ENCODE peak calls at places on chromosomes 12 and 14, in ten cellular contexts. J is HCT116, M is SK-N-SH, R is endothelial cell of umbilical vein, D is Panc1, Q is transverse colon, T is GM12891, E is K562, G is prostate gland, I is H1. C is an unnamed sample.

GRCh38 chr12:82663893-82664292 is 22.8 kb upstream of the TMTC2 start:
- DNase-seq in J (no peak), M (no peak), R (no peak), D (no peak), Q (no peak), T (no peak), E (no peak), G (no peak), I (no peak), C (no peak)

GRCh38 chr12:120388711-120389431 is 19.9 kb upstream of the MSI1 start:
- DNase-seq in J (no peak), M (no peak), R (no peak), D (no peak), Q (no peak), T (no peak), E (no peak), G (no peak), I (peak), C (no peak)

GRCh38 chr12:4438834-4439596 is 6.6 kb downstream of the FGF6 start:
- DNase-seq in J (no peak), M (no peak), R (no peak), D (no peak), Q (no peak), T (no peak), E (no peak), G (peak), I (peak), C (no peak)

GRCh38 chr14:23125006-23125405 is 6.0 kb upstream of the CEBPE start:
- DNase-seq in J (no peak), M (no peak), R (no peak), D (no peak), Q (no peak), T (no peak), E (no peak), G (no peak), I (no peak), C (no peak)

GRCh38 chr12:114746297-114747074 is 62.5 kb upstream of the TBX3 start:
- DNase-seq in J (no peak), M (no peak), R (no peak), D (no peak), Q (no peak), T (no peak), E (no peak), G (no peak), I (no peak), C (no peak)

GRCh38 chr12:43428088-43428600 is 123.9 kb downstream of the ADAMTS20 start:
- DNase-seq in J (no peak), M (peak), R (no peak), D (no peak), Q (no peak), T (no peak), E (no peak), G (no peak), I (no peak), C (no peak)

GRCh38 chr14:85252011-85252410 is 277.9 kb upstream of the FLRT2 start:
- DNase-seq in J (no peak), M (no peak), R (peak), D (peak), Q (no peak), T (no peak), E (no peak), G (no peak), I (no peak), C (no peak)

GRCh38 chr12:48997719-48998496 is 1.3 kb downstream of the DDN start:
- DNase-seq in J (no peak), M (peak), R (no peak), D (no peak), Q (peak), T (peak), E (peak), G (no peak), I (peak), C (peak)

GRCh38 chr14:75144944-75145343 is 18.1 kb upstream of the NEK9 start:
- DNase-seq in J (no peak), M (no peak), R (no peak), D (no peak), Q (peak), T (no peak), E (no peak), G (no peak), I (no peak), C (no peak)

GRCh38 chr12:29131539-29131938 is 17.5 kb upstream of the FAR2 start:
- DNase-seq in J (no peak), M (no peak), R (peak), D (no peak), Q (no peak), T (no peak), E (no peak), G (no peak), I (no peak), C (no peak)

GRCh38 chr12:90211017-90211416 is 502.4 kb upstream of the ATP2B1 start:
- DNase-seq in J (no peak), M (no peak), R (peak), D (peak), Q (no peak), T (no peak), E (no peak), G (no peak), I (no peak), C (no peak)

GRCh38 chr12:53600490-53601295 is 25.5 kb downstream of the ATF7 start:
- DNase-seq in J (no peak), M (no peak), R (no peak), D (no peak), Q (no peak), T (no peak), E (no peak), G (no peak), I (no peak), C (no peak)

GRCh38 chr12:116955382-116956021 is 44.8 kb downstream of the FBXW8 start:
- DNase-seq in J (peak), M (no peak), R (no peak), D (no peak), Q (peak), T (no peak), E (peak), G (peak), I (no peak), C (peak)

GRCh38 chr14:78851189-78851588 is 681.0 kb downstream of the NRXN3 start:
- DNase-seq in J (no peak), M (no peak), R (no peak), D (no peak), Q (no peak), T (no peak), E (no peak), G (peak), I (no peak), C (no peak)

GRCh38 chr14:95557291-95557690 is 22.4 kb downstream of the GLRX5 start:
- DNase-seq in J (no peak), M (no peak), R (no peak), D (no peak), Q (no peak), T (no peak), E (no peak), G (no peak), I (no peak), C (no peak)

GRCh38 chr14:101731187-101732080 is 30.1 kb upstream of the PPP2R5C start:
- DNase-seq in J (peak), M (no peak), R (peak), D (no peak), Q (peak), T (no peak), E (peak), G (peak), I (no peak), C (peak)

DNA sequence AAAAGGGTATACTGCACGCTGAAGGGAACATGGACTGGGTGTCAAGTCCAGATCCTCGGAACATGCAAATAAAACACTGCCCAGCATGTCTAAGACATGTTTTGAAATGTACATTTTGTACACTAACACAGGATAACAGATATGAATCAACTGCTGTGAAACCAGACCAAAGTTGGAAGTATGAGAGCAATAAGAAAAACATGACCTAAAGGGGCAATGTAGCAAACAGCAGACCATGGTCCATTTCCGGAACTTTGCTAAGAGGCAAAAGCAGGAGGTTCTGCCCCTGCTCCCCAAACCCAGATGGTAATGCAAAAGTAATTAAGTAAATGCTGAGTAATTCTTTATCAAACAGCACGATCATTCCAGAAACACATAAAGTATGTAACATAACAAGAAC is 125.2 kb downstream of the SLC25A21 start:
- DNase-seq in J (no peak), M (no peak), R (peak), D (no peak), Q (no peak), T (no peak), E (no peak), G (no peak), I (no peak), C (no peak)
- TF ChIP-seq POLR2AphosphoS5 in J (no peak), M (no peak), R (peak), D (no peak), Q (no peak), T (no peak), E (no peak), G (no peak), I (no peak), C (no peak)

GRCh38 chr14:70664698-70665447 is 23.2 kb downstream of the TTC9 start:
- DNase-seq in J (no peak), M (no peak), R (no peak), D (no peak), Q (no peak), T (no peak), E (no peak), G (peak), I (no peak), C (peak)

GRCh38 chr14:70663707-70664179 is 22.0 kb downstream of the TTC9 start:
- DNase-seq in J (no peak), M (no peak), R (no peak), D (no peak), Q (peak), T (no peak), E (peak), G (no peak), I (no peak), C (no peak)

GRCh38 chr14:70662816-70663215 is 21.1 kb downstream of the TTC9 start:
- DNase-seq in J (no peak), M (no peak), R (no peak), D (no peak), Q (no peak), T (no peak), E (no peak), G (no peak), I (no peak), C (no peak)

GRCh38 chr14:70666364-70666691 is 24.6 kb downstream of the TTC9 start:
- DNase-seq in J (no peak), M (no peak), R (no peak), D (no peak), Q (no peak), T (no peak), E (no peak), G (no peak), I (no peak), C (no peak)

GRCh38 chr14:70665448-70666363 is 24.0 kb downstream of the TTC9 start:
- DNase-seq in J (peak), M (no peak), R (no peak), D (no peak), Q (peak), T (peak), E (no peak), G (peak), I (no peak), C (peak)
- TF ChIP-seq POLR2AphosphoS5 in J (peak), M (no peak), R (no peak), D (no peak), Q (no peak), T (no peak), E (no peak), G (peak), I (no peak), C (peak)

GRCh38 chr14:55356913-55357312 is 54.7 kb downstream of the ATG14 start:
- DNase-seq in J (no peak), M (no peak), R (no peak), D (no peak), Q (no peak), T (no peak), E (no peak), G (no peak), I (peak), C (no peak)
- TF ChIP-seq POLR2AphosphoS5 in J (no peak), M (no peak), R (no peak), D (no peak), Q (peak), T (no peak), E (no peak), G (no peak), I (no peak), C (no peak)

GRCh38 chr14:54138354-54139038 is 181.9 kb upstream of the BMP4 start:
- DNase-seq in J (no peak), M (no peak), R (no peak), D (no peak), Q (no peak), T (no peak), E (no peak), G (no peak), I (no peak), C (no peak)

GRCh38 chr14:54138024-54138353 is 181.4 kb upstream of the BMP4 start:
- DNase-seq in J (no peak), M (no peak), R (no peak), D (no peak), Q (no peak), T (no peak), E (no peak), G (no peak), I (no peak), C (no peak)

GRCh38 chr14:54133896-54134295 is 177.3 kb upstream of the BMP4 start:
- DNase-seq in J (no peak), M (no peak), R (no peak), D (no peak), Q (no peak), T (no peak), E (no peak), G (no peak), I (no peak), C (no peak)

GRCh38 chr14:54136894-54137665 is 180.5 kb upstream of the BMP4 start:
- DNase-seq in J (no peak), M (no peak), R (no peak), D (no peak), Q (no peak), T (no peak), E (no peak), G (no peak), I (no peak), C (no peak)

DNA sequence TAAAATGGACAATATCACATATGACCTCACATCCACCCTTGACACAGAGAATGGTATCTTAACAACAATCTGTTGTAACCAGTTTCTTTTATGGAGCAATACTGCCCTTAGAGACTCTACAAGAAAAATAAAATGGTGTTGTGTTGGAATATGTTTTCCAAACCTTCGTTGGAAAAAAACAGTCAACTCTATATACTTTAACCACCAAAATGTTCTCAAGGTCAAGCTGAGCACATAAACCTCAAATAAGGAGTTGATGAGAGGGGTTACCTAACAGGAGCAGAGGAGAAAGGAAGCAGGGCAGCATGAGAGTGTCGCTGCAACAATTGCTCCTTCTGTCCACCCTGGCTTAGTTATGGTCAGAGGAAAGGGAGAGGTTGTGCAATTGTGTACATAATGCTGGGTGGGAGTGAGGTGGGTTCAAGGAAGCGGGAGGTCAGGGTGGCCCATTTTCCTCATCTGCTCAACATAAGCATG is 179.2 kb upstream of the BMP4 start:
- DNase-seq in J (no peak), M (no peak), R (no peak), D (no peak), Q (no peak), T (no peak), E (no peak), G (no peak), I (no peak), C (no peak)
- TF ChIP-seq POLR2AphosphoS5 in J (no peak), M (no peak), R (no peak), D (no peak), Q (no peak), T (no peak), E (no peak), G (no peak), I (no peak), C (no peak)

GRCh38 chr12:32964981-32965585 is 68.5 kb upstream of the PKP2 start:
- DNase-seq in J (no peak), M (no peak), R (no peak), D (no peak), Q (no peak), T (no peak), E (no peak), G (no peak), I (no peak), C (no peak)
- TF ChIP-seq POLR2AphosphoS5 in J (no peak), M (no peak), R (no peak), D (no peak), Q (no peak), T (no peak), E (no peak), G (no peak), I (no peak), C (no peak)

GRCh38 chr14:31718585-31718984 is 157.4 kb downstream of the NUBPL start:
- DNase-seq in J (no peak), M (no peak), R (no peak), D (no peak), Q (no peak), T (no peak), E (no peak), G (no peak), I (no peak), C (no peak)
- TF ChIP-seq POLR2AphosphoS5 in J (no peak), M (no peak), R (no peak), D (no peak), Q (no peak), T (no peak), E (no peak), G (no peak), I (no peak), C (no peak)

GRCh38 chr14:21087294-21088091 is 11.0 kb downstream of the ZNF219 start:
- DNase-seq in J (no peak), M (peak), R (peak), D (no peak), Q (no peak), T (peak), E (no peak), G (no peak), I (no peak), C (no peak)
- TF ChIP-seq POLR2AphosphoS5 in J (no peak), M (peak), R (peak), D (no peak), Q (no peak), T (no peak), E (no peak), G (no peak), I (peak), C (no peak)

C was measured in stomach.